ENCODE peak calls at places on chromosomes 1 and 21, in four cellular contexts. R is K562, L is HL-60, U is GM12878. O is an unnamed sample.

GRCh38 chr21:15029077-15029476 is 35.7 kb downstream of the NRIP1 start:
- DNase-seq in U (no peak), R (no peak), L (no peak), O (no peak)

GRCh38 chr1:194067772-194068171 is 881.4 kb upstream of the B3GALT2 start:
- DNase-seq in U (no peak), R (no peak), L (no peak), O (no peak)

GRCh38 chr21:40067751-40068150 is 200.5 kb downstream of the PCP4 start:
- DNase-seq in R (no peak), U (no peak), L (no peak), O (no peak)

GRCh38 chr1:237959838-237960237 is 69.1 kb upstream of the ZP4 start:
- DNase-seq in R (no peak), L (no peak), U (no peak), O (no peak)

GRCh38 chr21:42672699-42673458 is 19.5 kb downstream of the PDE9A start:
- DNase-seq in R (no peak), U (no peak), L (no peak), O (no peak)

GRCh38 chr1:63916485-63917360 is 142.9 kb downstream of the ROR1 start:
- DNase-seq in U (no peak), R (no peak), L (no peak), O (no peak)

GRCh38 chr1:198238121-198238520 is 81.3 kb downstream of the NEK7 start:
- DNase-seq in U (no peak), R (no peak), L (peak), O (no peak)

GRCh38 chr1:151199860-151200581 is 1.7 kb downstream of the PIP5K1A start:
- DNase-seq in U (no peak), L (no peak), R (no peak), O (no peak)

GRCh38 chr1:204306076-204306475 is 53.7 kb downstream of the PLEKHA6 start:
- DNase-seq in U (no peak), L (no peak), R (no peak), O (no peak)

GRCh38 chr1:3063379-3064295 is 5.4 kb upstream of the PRDM16 start:
- DNase-seq in U (no peak), R (no peak), L (no peak), O (no peak)

GRCh38 chr1:16076003-16076870 is 2.8 kb upstream of the FAM131C start:
- DNase-seq in U (no peak), R (peak), L (no peak), O (no peak)

GRCh38 chr1:115413208-115413607 is 75.2 kb upstream of the NGF start:
- DNase-seq in U (no peak), R (no peak), L (no peak), O (no peak)

GRCh38 chr1:85611856-85612255 is 31.3 kb downstream of the CCN1 start:
- DNase-seq in U (no peak), R (no peak), L (no peak), O (no peak)

GRCh38 chr1:25614466-25615171 is 2.0 kb upstream of the MAN1C1 start:
- DNase-seq in R (no peak), U (no peak), L (no peak), O (no peak)

GRCh38 chr21:43997766-43998742 is 14.1 kb upstream of the TRAPPC10 start:
- DNase-seq in R (no peak), L (no peak), U (no peak), O (no peak)

GRCh38 chr1:39679821-39680220 is 7.9 kb upstream of the NT5C1A start:
- DNase-seq in U (no peak), R (no peak), L (no peak), O (no peak)

GRCh38 chr21:37207441-37208009 is 59.6 kb downstream of the VPS26C start:
- DNase-seq in U (peak), R (no peak), L (peak), O (no peak)

GRCh38 chr1:37958690-37959089 is 11.8 kb upstream of the INPP5B start:
- DNase-seq in U (no peak), R (no peak), L (no peak), O (no peak)

GRCh38 chr1:214515544-214516433 is 35.6 kb downstream of the PTPN14 start:
- DNase-seq in U (no peak), R (no peak), L (no peak), O (no peak)

GRCh38 chr1:83704350-83704749 is 294.6 kb downstream of the TTLL7 start:
- DNase-seq in R (no peak), U (no peak), L (no peak), O (no peak)

GRCh38 chr1:41046347-41046775 is 24.8 kb upstream of the SLFNL1 start:
- DNase-seq in L (no peak), R (no peak), U (no peak), O (no peak)

GRCh38 chr1:230909974-230910754 is 41.8 kb upstream of the C1orf198 start:
- DNase-seq in R (no peak), L (no peak), U (no peak), O (no peak)

DNA sequence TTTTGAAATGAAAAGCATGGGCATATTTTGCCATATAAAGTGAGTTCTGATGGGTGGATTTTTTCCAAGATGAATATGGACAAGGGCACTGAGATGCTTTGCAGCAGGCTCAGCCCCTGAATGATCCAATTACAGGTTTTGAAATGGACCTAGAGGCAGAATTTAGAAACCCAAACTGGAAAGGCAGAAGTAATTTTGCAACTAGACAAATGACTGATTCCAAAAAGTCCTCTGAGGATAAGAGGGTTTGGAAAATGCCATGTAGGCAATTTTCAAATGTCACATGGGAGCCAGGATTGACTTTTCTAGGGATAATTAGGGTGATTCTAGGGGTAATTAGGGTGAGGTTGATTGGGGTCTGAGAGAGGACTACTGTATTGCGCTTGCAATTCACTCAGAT is 148.9 kb upstream of the ZNF648 start:
- DNase-seq in U (no peak), L (no peak), R (no peak), O (no peak)
- TF ChIP-seq SPI1 in U (no peak), L (no peak), R (no peak), O (no peak)

DNA sequence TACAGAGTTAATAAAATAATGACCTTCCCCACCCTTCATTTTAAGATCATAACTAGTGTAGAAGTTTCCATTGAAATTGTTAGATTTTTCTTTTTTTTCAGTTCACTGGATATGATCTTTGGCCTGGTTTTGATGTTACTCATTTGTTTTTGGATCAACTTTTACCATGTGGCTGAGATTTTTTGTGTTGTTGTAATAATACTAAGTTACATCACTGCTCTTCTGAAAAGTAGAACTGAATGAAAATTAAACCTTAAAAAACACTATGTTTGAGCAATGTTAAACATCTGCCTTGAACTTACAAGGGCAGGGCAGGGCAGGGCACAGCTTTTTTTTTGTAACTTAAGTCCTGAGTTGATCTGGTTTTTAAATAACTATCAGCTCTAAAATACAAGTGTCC is 204.8 kb upstream of the ADAMTS5 start:
- DNase-seq in U (no peak), R (no peak), L (no peak), O (no peak)
- TF ChIP-seq SPI1 in U (no peak), R (no peak), L (no peak), O (no peak)

GRCh38 chr1:154869351-154870116 is 547 bp downstream of the KCNN3 start:
- DNase-seq in R (no peak), L (no peak), U (no peak), O (no peak)
- TF ChIP-seq SPI1 in R (no peak), L (no peak), U (no peak), O (no peak)

DNA sequence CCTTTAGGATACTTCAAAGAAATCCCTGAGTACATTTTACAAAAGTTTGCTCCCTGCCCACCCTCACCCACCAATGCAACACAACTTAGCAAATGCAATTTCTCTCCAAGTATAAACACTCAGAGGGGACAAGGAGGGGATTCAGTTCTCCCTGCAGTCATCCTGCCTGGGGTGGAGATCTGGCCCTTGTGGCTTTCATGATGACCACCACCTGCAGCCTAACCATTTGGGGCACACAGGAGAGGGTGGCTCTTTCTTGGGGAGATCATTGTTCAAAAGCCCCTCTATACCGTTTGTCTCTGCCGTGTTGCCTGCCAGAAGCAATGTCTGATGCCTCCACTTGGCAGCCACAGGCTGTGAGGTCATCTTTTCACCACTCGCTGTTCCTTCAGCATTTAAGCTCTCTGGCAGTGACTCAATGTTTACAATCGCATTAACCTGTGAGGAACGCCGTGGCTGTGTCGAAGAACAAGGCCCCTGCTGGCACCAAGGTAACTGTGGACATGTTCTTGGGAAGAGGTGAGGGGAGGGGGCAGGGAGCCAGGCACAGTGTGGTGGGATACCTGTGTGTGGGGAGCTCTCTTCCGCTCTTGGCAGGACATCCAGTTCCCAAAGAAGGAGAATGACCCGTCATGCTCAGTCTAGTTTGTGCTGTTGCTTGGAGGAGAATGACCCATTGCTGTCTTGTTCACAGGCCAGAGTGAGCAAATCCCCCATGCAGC is 103.9 kb upstream of the DUSP10 start:
- DNase-seq in R (no peak), U (no peak), L (no peak), O (no peak)
- TF ChIP-seq SPI1 in R (no peak), U (no peak), L (no peak), O (no peak)

GRCh38 chr1:8408151-8408839 is 90.4 kb downstream of the SLC45A1 start:
- DNase-seq in R (no peak), U (no peak), L (no peak), O (no peak)
- TF ChIP-seq SPI1 in R (no peak), U (no peak), L (no peak), O (no peak)

O was measured in GM12891.